ENCODE peak calls at places on chromosomes 4 and X, in five cellular contexts. J is K562, C is HCT116, U is H1, D is HepG2. E is an unnamed sample.

GRCh38 chrX:2325076-2325784 is 175.5 kb downstream of the DHRSX start:
- DNase-seq in J (peak), C (no peak), U (no peak), D (no peak), E (no peak)

GRCh38 chr4:62414563-62414962 is 1214.4 kb downstream of the ADGRL3 start:
- DNase-seq in J (no peak), C (no peak), U (no peak), D (no peak), E (no peak)

GRCh38 chrX:118148737-118149136 is 32.1 kb upstream of the KLHL13 start:
- DNase-seq in J (no peak), C (no peak), U (no peak), D (no peak), E (no peak)

GRCh38 chr4:72319596-72319995 is 249.4 kb downstream of the ADAMTS3 start:
- DNase-seq in J (no peak), C (no peak), U (no peak), D (no peak), E (no peak)

GRCh38 chrX:150544222-150544787 is 24.1 kb upstream of the MTM1 start:
- DNase-seq in J (peak), C (no peak), U (no peak), D (peak), E (peak)

GRCh38 chr4:13618212-13618806 is 9.2 kb downstream of the BOD1L1 start:
- DNase-seq in J (no peak), C (no peak), U (no peak), D (no peak), E (no peak)

GRCh38 chr4:3879681-3880594 is 113.8 kb downstream of the ADRA2C start:
- DNase-seq in J (no peak), C (no peak), U (no peak), D (no peak), E (no peak)

GRCh38 chr4:41363384-41363981 is 106.8 kb downstream of the UCHL1 start:
- DNase-seq in J (no peak), C (no peak), U (no peak), D (no peak), E (no peak)

GRCh38 chr4:53055274-53055673 is 193.2 kb downstream of the RASL11B start:
- DNase-seq in J (no peak), C (no peak), U (no peak), D (no peak), E (no peak)

GRCh38 chr4:98932539-98932938 is 3.6 kb upstream of the EIF4E start:
- DNase-seq in J (no peak), C (no peak), U (no peak), D (no peak), E (no peak)

GRCh38 chrX:39437670-39438441 is 636.6 kb downstream of the MID1IP1 start:
- DNase-seq in J (no peak), C (no peak), U (no peak), D (no peak), E (no peak)

GRCh38 chr4:25552580-25553271 is 102.9 kb upstream of the SLC34A2 start:
- DNase-seq in J (no peak), C (no peak), U (no peak), D (no peak), E (peak)

GRCh38 chr4:98468744-98469143 is 189.7 kb downstream of the TSPAN5 start:
- DNase-seq in J (no peak), C (no peak), U (no peak), D (no peak), E (no peak)

GRCh38 chr4:104942990-104943758 is 203.5 kb upstream of the TET2 start:
- DNase-seq in J (no peak), C (no peak), U (no peak), D (no peak), E (no peak)

GRCh38 chr4:176052744-176053143 is 12.9 kb upstream of the WDR17 start:
- DNase-seq in J (no peak), C (no peak), U (no peak), D (no peak), E (no peak)

GRCh38 chr4:28555851-28556250 is 1695.2 kb downstream of the STIM2 start:
- DNase-seq in J (no peak), C (no peak), U (no peak), D (no peak), E (no peak)

GRCh38 chrX:22073928-22074327 is 41.8 kb downstream of the PHEX start:
- DNase-seq in J (no peak), C (no peak), U (peak), D (no peak), E (no peak)

GRCh38 chr4:38791005-38791404 is 8.2 kb upstream of the TLR10 start:
- DNase-seq in J (no peak), C (no peak), U (no peak), D (no peak), E (no peak)

GRCh38 chr4:40923326-40924095 is 173.8 kb downstream of the NSUN7 start:
- DNase-seq in J (no peak), C (no peak), U (no peak), D (no peak), E (no peak)

GRCh38 chr4:70724463-70724862 is 2.7 kb downstream of the RUFY3 start:
- DNase-seq in J (no peak), C (no peak), U (no peak), D (no peak), E (no peak)

GRCh38 chr4:19615086-19615689 is 636.5 kb upstream of the SLIT2 start:
- DNase-seq in J (no peak), C (no peak), U (no peak), D (no peak), E (no peak)

DNA sequence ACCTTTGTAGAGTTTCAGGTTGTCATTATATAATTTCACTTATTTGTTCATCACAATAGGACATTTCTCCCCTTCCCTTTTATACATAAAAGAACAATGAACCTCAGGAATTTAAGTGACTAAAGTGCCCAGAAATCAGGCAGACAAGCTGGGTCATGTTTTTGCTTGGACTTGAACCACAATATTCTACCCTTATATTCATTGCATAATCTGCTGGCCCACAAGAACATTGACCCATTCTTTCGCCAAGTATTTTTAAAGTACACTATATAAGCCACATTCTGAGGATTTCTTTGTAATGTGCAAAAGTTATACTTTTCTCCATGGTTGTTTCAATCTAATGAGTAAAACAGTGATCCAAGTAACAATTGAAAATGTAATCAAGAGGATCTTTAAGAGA is 637.5 kb upstream of the SLIT2 start:
- DNase-seq in J (no peak), C (no peak), U (no peak), D (no peak), E (no peak)
- TF ChIP-seq JUND in J (no peak), C (no peak), U (no peak), D (no peak), E (no peak)

DNA sequence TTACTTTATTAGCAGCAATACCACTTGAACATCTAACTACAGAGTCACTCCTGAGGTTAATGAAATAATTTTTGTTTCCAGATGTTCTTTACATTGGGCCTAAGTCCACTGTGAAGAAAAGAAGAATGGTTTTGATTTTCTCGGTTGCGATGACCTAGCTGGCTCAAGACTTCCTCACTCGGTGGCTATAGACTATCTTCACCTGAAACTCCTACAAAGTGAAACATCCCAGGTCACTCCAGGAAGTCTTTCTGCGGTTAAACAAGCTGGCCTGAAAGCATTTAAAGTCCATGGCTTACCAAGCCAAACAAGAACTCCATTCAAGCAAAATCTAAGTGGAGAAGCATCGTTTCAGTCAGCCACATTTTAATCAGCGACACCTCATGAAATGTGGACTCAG is 13.7 kb upstream of the SORBS2 start:
- DNase-seq in J (no peak), C (no peak), U (no peak), D (no peak), E (no peak)
- TF ChIP-seq JUND in J (no peak), C (no peak), U (no peak), D (no peak), E (no peak)

GRCh38 chr4:143391261-143391660 is 54.6 kb downstream of the GAB1 start:
- DNase-seq in J (no peak), C (no peak), U (no peak), D (no peak), E (no peak)
- TF ChIP-seq JUND in J (no peak), C (no peak), U (no peak), D (no peak), E (no peak)

DNA sequence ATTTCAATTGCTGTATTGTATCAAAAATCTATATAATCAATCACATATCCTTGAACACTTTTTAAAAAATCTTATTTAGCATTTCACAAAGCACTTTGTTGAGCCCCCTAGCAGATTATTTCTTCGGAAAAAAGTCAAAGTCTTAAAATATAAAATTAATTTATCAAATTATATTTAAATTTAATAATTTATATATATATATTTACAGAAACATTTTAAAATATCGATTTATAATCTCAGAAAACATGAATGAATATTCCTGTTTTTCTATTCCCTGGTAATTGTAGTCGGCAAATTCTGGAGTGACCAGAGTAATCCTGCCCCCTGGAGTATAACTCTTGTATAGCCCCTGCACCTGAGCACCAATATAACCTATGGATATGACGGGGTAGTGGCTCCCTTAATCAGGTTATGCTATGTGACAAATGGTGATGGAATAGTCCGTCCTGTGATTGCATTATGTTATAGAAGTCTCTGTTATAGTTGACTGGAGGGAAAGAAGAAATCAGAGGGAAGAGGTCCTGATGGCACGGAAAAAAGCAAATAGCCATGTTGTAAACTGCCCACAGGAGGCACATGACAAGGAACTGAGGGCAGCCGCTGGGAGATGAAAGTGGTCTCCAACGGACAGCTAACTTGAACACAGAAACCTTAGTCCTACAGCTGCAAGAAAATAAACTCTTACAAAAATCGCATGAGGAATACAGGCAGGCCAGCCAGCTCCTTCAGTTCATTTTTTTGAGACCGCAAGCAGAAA is 1092.3 kb downstream of the ARAP2 start:
- DNase-seq in J (peak), C (peak), U (peak), D (peak), E (peak)
- TF ChIP-seq JUND in J (no peak), C (no peak), U (no peak), D (no peak), E (no peak)

GRCh38 chr4:185142911-185143595 is at the start of gene SLC25A4:
- DNase-seq in J (peak), C (peak), U (no peak), D (peak), E (peak)
- TF ChIP-seq JUND in J (no peak), C (no peak), U (no peak), D (no peak), E (no peak)

DNA sequence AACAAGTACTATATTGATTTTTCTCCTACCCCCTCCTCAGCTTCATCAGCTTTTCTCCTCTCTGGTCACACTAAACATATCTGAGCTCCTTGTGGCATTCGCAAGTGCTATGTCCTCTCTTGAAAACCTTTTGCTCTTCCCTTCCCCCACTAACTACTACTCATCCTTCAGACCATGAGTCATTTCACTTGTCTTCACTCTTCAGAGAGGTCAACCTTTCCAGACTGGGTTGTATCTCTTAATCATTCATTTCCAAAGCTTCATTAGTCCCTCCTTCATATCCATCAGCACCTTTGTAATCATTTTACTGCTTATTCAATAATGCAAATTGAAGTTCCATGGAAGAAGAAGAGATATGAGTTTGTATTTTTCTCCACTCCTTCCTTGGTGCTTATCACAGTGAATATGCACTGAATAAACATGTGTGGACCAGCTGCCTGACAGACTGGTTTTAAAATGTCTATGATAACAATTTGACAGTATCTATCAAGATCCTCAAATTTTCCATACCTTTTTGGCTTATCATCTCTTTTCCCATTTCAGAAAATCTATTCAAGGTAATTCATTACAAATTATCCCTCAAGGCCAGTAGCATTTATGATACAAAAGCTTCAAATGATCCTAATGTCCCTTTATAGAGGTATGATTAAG is 28.4 kb downstream of the DDX60L start:
- DNase-seq in J (no peak), C (peak), U (no peak), D (no peak), E (no peak)
- TF ChIP-seq JUND in J (peak), C (peak), U (no peak), D (no peak), E (no peak)

DNA sequence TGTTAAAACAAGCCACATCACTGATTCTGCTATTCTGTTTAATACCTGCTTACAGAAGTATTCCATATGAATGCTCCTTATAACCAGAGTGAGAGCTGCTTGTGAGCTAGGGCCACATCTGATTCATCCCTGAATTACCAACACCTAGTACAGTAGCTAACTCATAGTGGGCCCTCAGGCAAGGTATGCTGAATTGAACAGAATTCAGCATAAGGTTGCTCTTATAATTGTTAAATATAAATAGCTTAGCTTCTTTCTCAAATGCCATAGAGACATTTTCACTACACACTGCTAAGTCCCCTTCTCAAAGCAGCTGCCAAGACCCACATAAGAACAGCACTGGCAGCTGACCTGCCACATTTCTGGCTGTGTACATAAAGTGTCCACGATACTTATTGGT is 27.0 kb upstream of the MCF2 start:
- DNase-seq in J (no peak), C (no peak), U (no peak), D (no peak), E (no peak)
- TF ChIP-seq JUND in J (no peak), C (no peak), U (no peak), D (no peak), E (no peak)

DNA sequence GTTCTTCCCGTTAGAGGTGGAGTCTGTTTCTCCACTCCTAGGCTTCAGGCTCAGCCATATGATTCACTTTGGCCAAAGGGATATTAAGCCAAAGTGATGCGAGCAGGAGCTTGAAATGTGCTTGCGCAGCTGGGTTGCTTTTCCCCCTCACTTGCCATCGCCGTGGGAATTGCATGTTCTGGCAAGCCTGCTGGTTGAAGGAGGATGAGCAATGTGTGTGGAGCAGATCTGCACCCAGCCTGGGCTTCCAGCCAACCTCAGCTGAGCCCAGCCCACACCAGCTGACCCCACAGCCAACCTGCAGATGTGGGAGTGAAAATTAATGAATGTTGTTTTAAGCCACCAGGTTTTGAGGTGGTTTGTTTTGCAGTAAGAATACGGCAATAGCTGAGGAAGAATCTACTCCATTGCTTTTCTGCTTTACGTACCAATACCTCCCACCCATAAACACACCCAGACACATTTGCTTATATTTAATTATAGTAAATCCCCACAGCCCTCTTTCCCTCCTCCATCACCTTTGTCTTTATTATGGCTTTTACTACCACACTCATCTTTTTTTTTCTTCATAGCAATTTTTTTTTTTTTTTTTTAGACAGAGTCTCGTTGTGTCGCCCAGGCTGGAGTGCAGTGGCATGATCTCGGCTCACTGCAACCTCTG is 132.8 kb upstream of the FUNDC1 start:
- DNase-seq in J (peak), C (no peak), U (no peak), D (no peak), E (no peak)
- TF ChIP-seq JUND in J (no peak), C (no peak), U (no peak), D (no peak), E (no peak)

E was measured in T47D.